ENCODE peak calls at places on chromosomes 6 and 20, in eight cellular contexts. Z is cardiac fibroblast, M is AG09319, L is heart right ventricle, U is transverse colon, C is endothelial cell, P is foreskin keratinocyte, X is GM13977. Q is an unnamed sample.

GRCh38 chr20:9223296-9223695 is 154.4 kb downstream of the PLCB4 start:
- DNase-seq in Z (no peak), M (no peak), L (no peak), U (no peak), C (no peak), P (no peak), X (no peak), Q (no peak)

GRCh38 chr6:168377856-168378832 is 58.6 kb upstream of the DACT2 start:
- DNase-seq in Z (no peak), M (no peak), L (peak), U (no peak), C (no peak), P (no peak), X (no peak), Q (no peak)

GRCh38 chr20:63561624-63562396 is 7.9 kb downstream of the FNDC11 start:
- DNase-seq in Z (no peak), M (no peak), L (no peak), U (no peak), C (no peak), P (no peak), X (no peak), Q (no peak)

GRCh38 chr6:167838207-167838748 is 11.6 kb downstream of the AFDN start:
- DNase-seq in Z (no peak), M (no peak), L (no peak), U (no peak), C (no peak), P (no peak), X (no peak), Q (no peak)

GRCh38 chr20:44586986-44587980 is 4.9 kb downstream of the PKIG start:
- DNase-seq in Z (no peak), M (no peak), L (no peak), U (no peak), C (no peak), P (no peak), X (peak), Q (no peak)

GRCh38 chr6:89154131-89154530 is 8.3 kb downstream of the PM20D2 start:
- DNase-seq in Z (no peak), M (no peak), L (no peak), U (no peak), C (no peak), P (no peak), X (no peak), Q (no peak)

GRCh38 chr6:17505062-17505476 is 95.0 kb upstream of the FAM8A1 start:
- DNase-seq in Z (no peak), M (no peak), L (no peak), U (no peak), C (no peak), P (peak), X (no peak), Q (no peak)

GRCh38 chr20:329325-329695 is 4.0 kb downstream of the SOX12 start:
- DNase-seq in Z (no peak), M (no peak), L (no peak), U (no peak), C (no peak), P (no peak), X (no peak), Q (no peak)

GRCh38 chr6:32415521-32416019 is 8.6 kb upstream of the BTNL2 start:
- DNase-seq in Z (peak), M (peak), L (peak), U (peak), C (peak), P (peak), X (peak), Q (no peak)

GRCh38 chr6:136037246-136037884 is 185.9 kb downstream of the PDE7B start:
- DNase-seq in Z (peak), M (no peak), L (no peak), U (no peak), C (no peak), P (peak), X (peak), Q (no peak)

GRCh38 chr6:136039185-136039584 is 187.7 kb downstream of the PDE7B start:
- DNase-seq in Z (peak), M (no peak), L (no peak), U (no peak), C (no peak), P (no peak), X (no peak), Q (no peak)

GRCh38 chr6:136038531-136038930 is 187.0 kb downstream of the PDE7B start:
- DNase-seq in Z (peak), M (no peak), L (no peak), U (no peak), C (no peak), P (no peak), X (no peak), Q (no peak)

GRCh38 chr6:136036601-136037000 is 185.1 kb downstream of the PDE7B start:
- DNase-seq in Z (peak), M (no peak), L (no peak), U (no peak), C (no peak), P (no peak), X (no peak), Q (no peak)

DNA sequence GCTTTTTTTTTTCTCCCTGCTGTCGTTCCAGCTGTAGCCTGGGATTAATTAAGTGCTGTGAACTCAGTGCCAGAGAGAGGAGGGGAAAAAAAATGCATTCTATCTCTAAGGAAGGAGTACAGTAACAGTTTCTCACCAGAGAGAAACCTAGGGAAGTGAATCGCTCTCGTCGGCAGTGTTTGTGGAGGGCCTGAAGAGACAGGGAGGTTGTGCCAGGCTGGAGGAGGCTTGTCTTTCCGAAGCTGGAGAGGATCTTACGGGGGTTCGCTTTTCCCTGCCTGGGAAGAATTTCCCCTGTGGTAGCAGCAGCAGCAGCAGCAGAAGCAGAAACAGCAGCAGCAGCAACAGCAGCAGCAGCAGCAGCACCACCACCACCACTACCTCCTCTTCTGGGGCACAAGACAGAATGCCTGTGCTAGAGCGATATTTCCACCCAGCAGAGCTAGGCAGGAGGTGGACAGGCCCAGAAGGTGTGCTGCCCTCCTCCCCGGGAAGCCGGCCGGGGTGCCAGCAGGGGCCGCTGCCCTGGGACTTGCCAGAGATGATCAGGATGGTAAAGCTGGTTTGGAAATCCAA is 186.5 kb downstream of the PDE7B start:
- DNase-seq in Z (peak), M (peak), L (peak), U (no peak), C (no peak), P (no peak), X (no peak), Q (no peak)
- TF ChIP-seq CTCF in Z (peak), M (peak), L (peak), U (no peak), C (no peak), P (peak), X (no peak), Q (no peak)

DNA sequence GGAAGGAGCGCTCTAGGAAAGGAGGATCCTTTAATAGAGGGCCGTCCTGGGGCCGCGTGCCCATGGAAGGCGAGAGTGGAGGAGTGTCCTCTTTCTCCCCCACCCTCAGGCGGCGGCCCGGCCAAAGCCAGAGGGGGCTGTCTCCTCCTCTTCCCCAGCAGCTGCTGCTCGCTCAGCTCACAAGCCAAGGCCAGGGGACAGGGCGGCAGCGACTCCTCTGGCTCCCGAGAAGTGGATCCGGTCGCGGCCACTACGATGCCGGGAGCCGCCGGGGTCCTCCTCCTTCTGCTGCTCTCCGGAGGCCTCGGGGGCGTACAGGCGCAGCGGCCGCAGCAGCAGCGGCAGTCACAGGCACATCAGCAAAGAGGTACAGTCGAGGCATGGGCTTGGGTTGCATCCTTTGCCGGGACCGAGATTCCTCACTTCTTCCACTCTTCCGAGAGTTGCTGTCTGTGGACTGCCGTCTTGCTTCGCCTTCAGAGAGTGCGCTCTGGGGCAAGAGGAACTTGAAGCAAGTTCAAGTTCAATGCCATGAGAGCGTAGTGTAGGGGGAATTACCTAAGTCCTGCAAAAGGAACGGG is at the start of gene LAMA2:
- DNase-seq in Z (peak), M (peak), L (peak), U (peak), C (peak), P (peak), X (no peak), Q (no peak)
- TF ChIP-seq CTCF in Z (peak), M (peak), L (peak), U (no peak), C (no peak), P (no peak), X (no peak), Q (no peak)

DNA sequence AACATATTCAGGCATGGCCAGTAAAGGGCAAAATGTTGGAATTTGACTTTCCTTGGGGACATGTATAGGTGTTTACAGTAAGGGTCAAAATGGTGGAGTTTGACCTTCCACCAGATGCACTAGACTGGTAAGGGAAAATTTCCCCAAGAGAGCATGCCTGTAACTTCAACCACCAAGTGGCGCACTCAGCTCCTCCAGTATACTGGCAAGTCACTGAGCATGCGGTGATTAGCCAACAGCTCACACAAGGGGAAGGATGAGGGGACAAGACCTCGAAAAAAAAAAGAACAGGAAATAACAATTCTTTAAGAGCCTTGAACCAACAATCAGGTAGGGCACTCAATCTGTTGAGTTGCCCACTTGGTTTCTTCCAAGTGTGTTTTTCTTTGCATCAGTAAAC is 140.9 kb downstream of the EYS start:
- DNase-seq in Z (no peak), M (no peak), L (no peak), U (no peak), C (no peak), P (no peak), X (no peak), Q (no peak)
- TF ChIP-seq CTCF in Z (no peak), M (no peak), L (no peak), U (no peak), C (no peak), P (no peak), X (peak), Q (no peak)

DNA sequence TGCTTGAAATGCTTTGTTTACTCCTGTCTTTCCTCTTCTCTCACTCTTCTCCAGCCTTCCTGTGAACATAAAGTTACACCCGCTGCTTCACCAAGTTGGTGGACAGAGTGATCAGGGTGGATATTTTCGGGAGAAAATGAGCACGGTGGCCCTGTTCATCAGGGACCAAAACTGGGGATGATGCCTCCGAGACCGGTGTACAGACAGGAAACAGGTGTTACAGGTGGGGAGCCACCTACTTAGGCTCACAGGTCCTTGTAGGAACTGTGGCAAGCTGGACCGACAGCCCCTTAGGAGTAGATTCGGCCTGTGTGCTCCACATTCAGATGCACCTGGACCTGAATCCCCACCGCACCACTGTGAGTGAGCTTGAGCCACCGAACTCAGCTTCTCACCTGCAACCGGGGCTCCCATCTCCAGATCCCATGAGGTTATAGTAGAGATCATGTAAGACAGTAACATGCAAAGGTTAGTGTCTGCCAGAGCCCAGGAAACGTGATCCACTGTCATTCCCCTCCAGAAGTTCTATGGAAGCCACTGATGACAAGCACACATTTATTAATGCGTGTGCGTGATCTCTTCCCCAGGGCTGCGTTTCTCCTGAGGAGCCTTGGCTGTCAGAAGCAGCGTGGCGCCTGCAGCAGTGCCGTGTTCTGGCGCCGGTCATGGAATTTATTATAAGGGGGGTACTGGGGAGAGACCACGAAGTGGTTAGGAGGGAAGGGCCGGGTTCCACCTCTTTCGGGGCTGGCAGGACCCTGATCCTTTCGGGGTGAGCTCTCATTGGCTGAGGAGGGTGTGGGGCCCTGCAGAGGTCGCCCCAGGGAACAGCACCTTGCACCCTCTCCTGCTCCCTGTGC is 94.2 kb downstream of the ERMARD start:
- DNase-seq in Z (no peak), M (no peak), L (no peak), U (no peak), C (no peak), P (no peak), X (no peak), Q (no peak)
- TF ChIP-seq CTCF in Z (no peak), M (no peak), L (no peak), U (no peak), C (no peak), P (no peak), X (no peak), Q (no peak)

DNA sequence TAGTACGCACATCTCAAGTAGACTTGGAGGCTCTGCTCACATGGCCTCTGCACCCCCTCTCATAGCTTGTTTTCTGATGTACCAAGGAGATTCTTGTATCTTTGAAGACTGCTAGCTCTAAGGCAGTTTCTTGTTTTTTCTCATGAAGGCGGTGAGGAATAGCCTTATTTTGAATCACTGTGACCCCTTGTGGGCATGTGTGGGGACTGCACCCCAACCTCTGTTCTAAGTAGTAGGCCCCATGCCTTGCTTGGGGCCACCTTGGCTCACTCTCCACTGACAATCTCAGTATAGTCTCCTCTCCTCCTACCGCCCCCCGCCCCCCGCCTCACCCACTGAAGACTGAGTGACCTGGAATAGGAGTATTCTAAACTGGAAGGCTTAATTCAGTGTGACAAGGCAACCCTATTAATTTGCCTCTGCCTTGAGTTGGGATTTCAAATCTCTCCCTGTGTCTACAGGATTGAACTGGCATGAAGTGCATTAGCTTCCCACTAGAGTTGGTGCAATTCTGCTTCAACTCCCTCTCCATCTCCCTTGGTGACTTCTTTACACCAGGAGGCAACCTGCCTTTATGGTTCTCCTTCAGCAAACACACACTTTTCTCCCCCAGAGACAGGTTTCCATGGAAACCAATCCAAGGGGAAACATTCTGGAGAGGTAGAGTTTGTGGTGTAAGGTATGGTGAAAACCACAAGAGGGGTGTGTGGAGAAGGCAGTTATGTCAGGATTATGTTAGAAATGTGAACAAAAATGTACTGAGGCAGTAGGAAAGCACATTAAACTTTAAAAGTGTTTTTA is 75.4 kb upstream of the ECI2 start:
- DNase-seq in Z (peak), M (peak), L (peak), U (peak), C (peak), P (peak), X (peak), Q (no peak)
- TF ChIP-seq CTCF in Z (peak), M (peak), L (peak), U (peak), C (peak), P (peak), X (peak), Q (peak)

Q was measured in D721Med.